ENCODE peak calls at places on chromosome 6, in seven cellular contexts. R is activated effector memory CD4-positive, alpha-beta T cell treated with anti-CD3 and anti-CD28 coated beads, Interleukin-2, amount 50 U/mL, for 16 hours; P is T47D; E is neural crest cell; V is hippocampal formation; Z is T-helper 1 cell; B is astrocyte of the cerebellum. A is an unnamed sample.

GRCh38 chr6:158255974-158256601 is 56.2 kb upstream of the TULP4 start:
- DNase-seq in E (no peak), B (no peak), P (no peak), V (no peak), R (no peak), Z (peak), A (no peak)

GRCh38 chr6:133769463-133769862 is 119.5 kb upstream of the TCF21 start:
- DNase-seq in B (no peak), E (no peak), Z (no peak), P (no peak), R (no peak), V (no peak), A (no peak)

GRCh38 chr6:47132724-47133123 is 90.6 kb upstream of the ADGRF1 start:
- DNase-seq in Z (no peak), B (no peak), R (no peak), P (no peak), V (no peak), E (no peak), A (no peak)

GRCh38 chr6:107110200-107110599 is 5.1 kb downstream of the BEND3 start:
- DNase-seq in E (no peak), B (no peak), Z (no peak), R (peak), P (no peak), V (no peak), A (no peak)

GRCh38 chr6:149093643-149094042 is 223.9 kb upstream of the TAB2 start:
- DNase-seq in E (no peak), V (no peak), P (no peak), B (peak), Z (no peak), R (no peak), A (no peak)

GRCh38 chr6:132130530-132131298 is 179.5 kb upstream of the CCN2 start:
- DNase-seq in R (no peak), V (no peak), Z (no peak), E (no peak), P (no peak), B (peak), A (no peak)

GRCh38 chr6:26222587-26222986 is 135.4 kb downstream of the HFE start:
- DNase-seq in R (no peak), B (no peak), V (no peak), P (no peak), E (no peak), Z (peak), A (no peak)

GRCh38 chr6:129253731-129254130 is 370.8 kb downstream of the LAMA2 start:
- DNase-seq in E (no peak), Z (peak), R (no peak), P (no peak), B (no peak), V (no peak), A (no peak)

GRCh38 chr6:21678990-21679389 is 85.4 kb downstream of the SOX4 start:
- DNase-seq in R (no peak), E (no peak), B (no peak), V (no peak), Z (no peak), P (no peak), A (no peak)

GRCh38 chr6:36544228-36544627 is 3.1 kb downstream of the STK38 start:
- DNase-seq in Z (peak), B (no peak), R (peak), E (no peak), V (no peak), P (no peak), A (no peak)

GRCh38 chr6:101668496-101668895 is 275.0 kb downstream of the GRIK2 start:
- DNase-seq in R (no peak), B (no peak), V (no peak), Z (no peak), E (no peak), P (no peak), A (no peak)